ENCODE peak calls at places on chromosomes 2 and 18, in eight cellular contexts. One of them, this sample, is unnamed.

GRCh38 chr2:100971221-100971620 is 30.9 kb upstream of the RPL31 start:
- DNase-seq in tibial artery: no peak
- DNase-seq in K562: no peak
- DNase-seq in lower lobe of right lung: no peak
- DNase-seq in AG09319: no peak
- DNase-seq in fibroblast of mammary gland: no peak
- DNase-seq in A549: no peak
- DNase-seq in heart left ventricle: no peak
- DNase-seq in this sample: no peak

GRCh38 chr2:134432438-134432883 is 178.6 kb downstream of the MGAT5 start:
- DNase-seq in tibial artery: no peak
- DNase-seq in K562: no peak
- DNase-seq in lower lobe of right lung: no peak
- DNase-seq in AG09319: no peak
- DNase-seq in fibroblast of mammary gland: no peak
- DNase-seq in A549: peak; percentile 70
- DNase-seq in heart left ventricle: no peak
- DNase-seq in this sample: peak; percentile 17

GRCh38 chr2:54015809-54016703 is 45.3 kb upstream of the PSME4 start:
- DNase-seq in tibial artery: no peak
- DNase-seq in K562: no peak
- DNase-seq in lower lobe of right lung: no peak
- DNase-seq in AG09319: peak; percentile 36
- DNase-seq in fibroblast of mammary gland: peak; percentile 87
- DNase-seq in A549: peak; percentile 61
- DNase-seq in heart left ventricle: no peak
- DNase-seq in this sample: no peak

GRCh38 chr2:10530607-10531239 is 82.6 kb upstream of the ODC1 start:
- DNase-seq in tibial artery: no peak
- DNase-seq in K562: peak; percentile 45
- DNase-seq in lower lobe of right lung: no peak
- DNase-seq in AG09319: no peak
- DNase-seq in fibroblast of mammary gland: no peak
- DNase-seq in A549: no peak
- DNase-seq in heart left ventricle: no peak
- DNase-seq in this sample: no peak

GRCh38 chr2:102033028-102033749 is 41.4 kb downstream of the IL1R2 start:
- DNase-seq in tibial artery: peak; percentile 67
- DNase-seq in K562: no peak
- DNase-seq in lower lobe of right lung: peak; percentile 82
- DNase-seq in AG09319: no peak
- DNase-seq in fibroblast of mammary gland: peak; percentile 89
- DNase-seq in A549: peak; percentile 67
- DNase-seq in heart left ventricle: peak; percentile 70
- DNase-seq in this sample: peak; percentile 77

GRCh38 chr18:22179174-22179573 is 9.8 kb downstream of the GATA6 start:
- DNase-seq in tibial artery: no peak
- DNase-seq in K562: no peak
- DNase-seq in lower lobe of right lung: no peak
- DNase-seq in AG09319: no peak
- DNase-seq in fibroblast of mammary gland: no peak
- DNase-seq in A549: no peak
- DNase-seq in heart left ventricle: no peak
- DNase-seq in this sample: no peak

GRCh38 chr2:217538719-217539118 is 464.1 kb downstream of the TNS1 start:
- DNase-seq in tibial artery: no peak
- DNase-seq in K562: no peak
- DNase-seq in lower lobe of right lung: no peak
- DNase-seq in AG09319: no peak
- DNase-seq in fibroblast of mammary gland: no peak
- DNase-seq in A549: no peak
- DNase-seq in heart left ventricle: no peak
- DNase-seq in this sample: no peak

GRCh38 chr2:219104107-219105050 is 43.7 kb upstream of the IHH start:
- DNase-seq in tibial artery: no peak
- DNase-seq in K562: peak; percentile 58
- DNase-seq in lower lobe of right lung: no peak
- DNase-seq in AG09319: peak; percentile 35
- DNase-seq in fibroblast of mammary gland: peak; percentile 49
- DNase-seq in A549: peak; percentile 60
- DNase-seq in heart left ventricle: no peak
- DNase-seq in this sample: peak; percentile 60

GRCh38 chr2:85971369-85971768 is 82.6 kb upstream of the ST3GAL5 start:
- DNase-seq in tibial artery: no peak
- DNase-seq in K562: no peak
- DNase-seq in lower lobe of right lung: no peak
- DNase-seq in AG09319: no peak
- DNase-seq in fibroblast of mammary gland: peak; percentile 34
- DNase-seq in A549: no peak
- DNase-seq in heart left ventricle: no peak
- DNase-seq in this sample: no peak

GRCh38 chr2:165057308-165057707 is 102.0 kb upstream of the SLC38A11 start:
- DNase-seq in tibial artery: no peak
- DNase-seq in K562: no peak
- DNase-seq in lower lobe of right lung: no peak
- DNase-seq in AG09319: no peak
- DNase-seq in fibroblast of mammary gland: no peak
- DNase-seq in A549: no peak
- DNase-seq in heart left ventricle: no peak
- DNase-seq in this sample: no peak

GRCh38 chr2:238240761-238241711 is 1.2 kb upstream of the HES6 start:
- DNase-seq in tibial artery: no peak
- DNase-seq in K562: peak; percentile 56
- DNase-seq in lower lobe of right lung: peak; percentile 78
- DNase-seq in AG09319: no peak
- DNase-seq in fibroblast of mammary gland: peak; percentile 12
- DNase-seq in A549: no peak
- DNase-seq in heart left ventricle: peak; percentile 88
- DNase-seq in this sample: peak; percentile 69

GRCh38 chr2:207694811-207695281 is 16.6 kb upstream of the CCNYL1 start:
- DNase-seq in tibial artery: no peak
- DNase-seq in K562: no peak
- DNase-seq in lower lobe of right lung: no peak
- DNase-seq in AG09319: no peak
- DNase-seq in fibroblast of mammary gland: no peak
- DNase-seq in A549: no peak
- DNase-seq in heart left ventricle: no peak
- DNase-seq in this sample: no peak

GRCh38 chr2:110804915-110805314 is 72.5 kb downstream of the ACOXL start:
- DNase-seq in tibial artery: no peak
- DNase-seq in K562: no peak
- DNase-seq in lower lobe of right lung: no peak
- DNase-seq in AG09319: no peak
- DNase-seq in fibroblast of mammary gland: no peak
- DNase-seq in A549: no peak
- DNase-seq in heart left ventricle: no peak
- DNase-seq in this sample: no peak

GRCh38 chr18:24266124-24266523 is 127.3 kb downstream of the CABYR start:
- DNase-seq in tibial artery: no peak
- DNase-seq in K562: no peak
- DNase-seq in lower lobe of right lung: no peak
- DNase-seq in AG09319: no peak
- DNase-seq in fibroblast of mammary gland: no peak
- DNase-seq in A549: no peak
- DNase-seq in heart left ventricle: no peak
- DNase-seq in this sample: no peak

GRCh38 chr2:5690718-5691658 is 1.2 kb upstream of the SOX11 start:
- DNase-seq in tibial artery: no peak
- DNase-seq in K562: no peak
- DNase-seq in lower lobe of right lung: no peak
- DNase-seq in AG09319: no peak
- DNase-seq in fibroblast of mammary gland: no peak
- DNase-seq in A549: no peak
- DNase-seq in heart left ventricle: no peak
- DNase-seq in this sample: no peak

GRCh38 chr2:134819334-134819733 is 19.1 kb upstream of the ACMSD start:
- DNase-seq in tibial artery: no peak
- DNase-seq in K562: no peak
- DNase-seq in lower lobe of right lung: no peak
- DNase-seq in AG09319: no peak
- DNase-seq in fibroblast of mammary gland: peak; percentile 69
- DNase-seq in A549: peak; percentile 20
- DNase-seq in heart left ventricle: no peak
- DNase-seq in this sample: peak; percentile 58

GRCh38 chr2:33214436-33214835 is 262.0 kb upstream of the RASGRP3 start:
- DNase-seq in tibial artery: peak; percentile 24
- DNase-seq in K562: no peak
- DNase-seq in lower lobe of right lung: no peak
- DNase-seq in AG09319: no peak
- DNase-seq in fibroblast of mammary gland: no peak
- DNase-seq in A549: peak; percentile 51
- DNase-seq in heart left ventricle: no peak
- DNase-seq in this sample: peak; percentile 72

GRCh38 chr18:76275913-76276312 is 219.1 kb downstream of the ZNF516 start:
- DNase-seq in tibial artery: no peak
- DNase-seq in K562: no peak
- DNase-seq in lower lobe of right lung: no peak
- DNase-seq in AG09319: no peak
- DNase-seq in fibroblast of mammary gland: no peak
- DNase-seq in A549: no peak
- DNase-seq in heart left ventricle: no peak
- DNase-seq in this sample: no peak

GRCh38 chr18:21505231-21505630 is 95.3 kb downstream of the ESCO1 start:
- DNase-seq in tibial artery: no peak
- DNase-seq in K562: no peak
- DNase-seq in lower lobe of right lung: no peak
- DNase-seq in AG09319: no peak
- DNase-seq in fibroblast of mammary gland: no peak
- DNase-seq in A549: no peak
- DNase-seq in heart left ventricle: no peak
- DNase-seq in this sample: no peak

GRCh38 chr2:28662044-28662443 is 89.6 kb upstream of the PPP1CB start:
- DNase-seq in tibial artery: no peak
- DNase-seq in K562: no peak
- DNase-seq in lower lobe of right lung: no peak
- DNase-seq in AG09319: no peak
- DNase-seq in fibroblast of mammary gland: no peak
- DNase-seq in A549: peak; percentile 24
- DNase-seq in heart left ventricle: no peak
- DNase-seq in this sample: no peak

GRCh38 chr18:70491734-70492348 is 203.0 kb downstream of the SOCS6 start:
- DNase-seq in tibial artery: peak; percentile 58
- DNase-seq in K562: peak; percentile 42
- DNase-seq in lower lobe of right lung: no peak
- DNase-seq in AG09319: no peak
- DNase-seq in fibroblast of mammary gland: peak; percentile 50
- DNase-seq in A549: peak; percentile 61
- DNase-seq in heart left ventricle: peak; percentile 37
- DNase-seq in this sample: peak; percentile 79

DNA sequence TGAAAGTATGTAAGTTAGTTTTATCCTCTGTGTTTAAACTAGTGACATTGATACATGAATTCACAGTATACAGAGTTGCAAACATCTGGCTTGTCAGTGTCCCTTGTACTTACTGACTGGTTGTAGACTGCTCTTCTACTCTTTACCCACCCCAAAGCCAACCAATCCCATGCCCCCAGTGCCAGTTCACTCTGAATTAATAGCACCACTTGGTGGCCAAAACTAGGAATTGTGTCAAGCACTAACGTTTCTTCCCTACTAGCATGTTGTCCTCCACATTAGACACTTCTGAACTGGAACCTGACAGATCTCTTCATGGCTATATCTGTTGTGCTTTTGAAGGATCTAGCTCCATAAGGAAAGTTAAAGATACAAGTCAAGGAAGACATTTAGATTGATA is 27.2 kb upstream of the OTX1 start:
- DNase-seq in tibial artery: no peak
- DNase-seq in K562: peak; percentile 23
- DNase-seq in lower lobe of right lung: no peak
- DNase-seq in AG09319: no peak
- DNase-seq in fibroblast of mammary gland: peak; percentile 53
- DNase-seq in A549: peak; percentile 73
- DNase-seq in heart left ventricle: no peak
- DNase-seq in this sample: peak; percentile 67
- TF ChIP-seq CTCF in tibial artery: no peak
- TF ChIP-seq CTCF in K562: peak; percentile 50
- TF ChIP-seq CTCF in lower lobe of right lung: no peak
- TF ChIP-seq CTCF in AG09319: no peak
- TF ChIP-seq CTCF in fibroblast of mammary gland: peak; percentile 52
- TF ChIP-seq CTCF in A549: peak; percentile 50
- TF ChIP-seq CTCF in heart left ventricle: no peak
- TF ChIP-seq CTCF in this sample: peak; percentile 35

DNA sequence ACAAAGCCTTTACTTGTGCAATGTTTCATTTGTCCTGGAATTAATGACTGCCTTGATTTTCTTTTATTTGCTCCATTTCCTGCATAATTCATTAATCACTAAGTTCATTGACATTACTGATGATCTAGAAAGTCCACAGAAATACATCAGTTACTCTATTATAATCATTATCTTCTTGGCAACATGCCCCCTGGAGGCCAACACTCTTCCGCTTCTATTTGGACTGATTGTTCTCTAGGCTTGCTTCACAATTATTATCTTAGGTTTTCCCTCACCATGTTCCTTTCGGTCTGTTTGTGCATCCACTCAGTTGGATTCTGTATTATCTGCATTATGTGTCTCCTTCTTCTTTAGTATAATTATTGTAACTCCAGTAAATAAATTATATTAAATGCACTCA is 461.0 kb upstream of the CDH2 start:
- DNase-seq in tibial artery: no peak
- DNase-seq in K562: no peak
- DNase-seq in lower lobe of right lung: no peak
- DNase-seq in AG09319: no peak
- DNase-seq in fibroblast of mammary gland: no peak
- DNase-seq in A549: no peak
- DNase-seq in heart left ventricle: no peak
- DNase-seq in this sample: no peak
- TF ChIP-seq CTCF in tibial artery: no peak
- TF ChIP-seq CTCF in K562: no peak
- TF ChIP-seq CTCF in lower lobe of right lung: no peak
- TF ChIP-seq CTCF in AG09319: no peak
- TF ChIP-seq CTCF in fibroblast of mammary gland: no peak
- TF ChIP-seq CTCF in A549: no peak
- TF ChIP-seq CTCF in heart left ventricle: no peak
- TF ChIP-seq CTCF in this sample: no peak

GRCh38 chr18:25832008-25832604 is 258.3 kb downstream of the SS18 start:
- DNase-seq in tibial artery: peak; percentile 38
- DNase-seq in K562: peak; percentile 63
- DNase-seq in lower lobe of right lung: peak; percentile 58
- DNase-seq in AG09319: peak; percentile 39
- DNase-seq in fibroblast of mammary gland: peak; percentile 68
- DNase-seq in A549: peak; percentile 31
- DNase-seq in heart left ventricle: peak; percentile 77
- DNase-seq in this sample: peak; percentile 57
- TF ChIP-seq CTCF in tibial artery: peak; percentile 45
- TF ChIP-seq CTCF in K562: peak; percentile 62
- TF ChIP-seq CTCF in lower lobe of right lung: peak; percentile 77
- TF ChIP-seq CTCF in AG09319: peak; percentile 94
- TF ChIP-seq CTCF in fibroblast of mammary gland: peak; percentile 93
- TF ChIP-seq CTCF in A549: peak; percentile 44
- TF ChIP-seq CTCF in heart left ventricle: peak; percentile 60
- TF ChIP-seq CTCF in this sample: peak; percentile 76

DNA sequence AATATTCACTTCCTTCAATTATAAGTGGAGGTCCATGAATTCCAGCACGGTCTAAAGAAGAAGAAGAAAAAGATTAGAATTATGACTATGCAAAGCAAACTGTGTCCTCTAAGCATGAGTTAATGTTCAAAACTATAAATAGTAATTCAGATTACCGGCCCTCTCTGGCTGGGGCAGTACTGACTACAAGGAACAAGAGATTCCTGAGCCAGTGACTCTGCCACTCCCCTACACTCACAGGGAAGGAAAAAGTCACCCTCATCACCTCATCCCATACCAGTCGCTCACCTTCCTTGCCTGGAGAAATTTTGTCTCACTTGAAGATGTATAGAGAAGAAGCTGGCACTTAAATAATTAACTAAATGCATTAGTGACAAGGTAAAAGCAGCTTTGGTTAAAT is 56.5 kb upstream of the CD302 start:
- DNase-seq in tibial artery: no peak
- DNase-seq in K562: no peak
- DNase-seq in lower lobe of right lung: no peak
- DNase-seq in AG09319: no peak
- DNase-seq in fibroblast of mammary gland: no peak
- DNase-seq in A549: no peak
- DNase-seq in heart left ventricle: peak; percentile 32
- DNase-seq in this sample: no peak
- TF ChIP-seq CTCF in tibial artery: no peak
- TF ChIP-seq CTCF in K562: no peak
- TF ChIP-seq CTCF in lower lobe of right lung: no peak
- TF ChIP-seq CTCF in AG09319: no peak
- TF ChIP-seq CTCF in fibroblast of mammary gland: no peak
- TF ChIP-seq CTCF in A549: no peak
- TF ChIP-seq CTCF in heart left ventricle: no peak
- TF ChIP-seq CTCF in this sample: no peak

This sample was measured in MCF 10A.